ENCODE peak calls at places on chromosomes 7 and 10, in five cellular contexts. H is ovary; G is GM23248; J is CD8-positive, alpha-beta memory T cell; O is adrenal gland. Z is an unnamed sample.

GRCh38 chr7:107007004-107007891 is 37.3 kb upstream of the PRKAR2B start:
- DNase-seq in G (no peak), J (no peak), H (no peak), O (no peak), Z (no peak)

GRCh38 chr10:35191523-35191922 is 64.9 kb downstream of the CREM start:
- DNase-seq in H (no peak), O (peak; percentile 50), J (no peak), G (peak; percentile 59), Z (no peak)

GRCh38 chr10:132335189-132336063 is 3.4 kb downstream of the LRRC27 start:
- DNase-seq in J (no peak), O (peak; percentile 49), G (no peak), H (no peak), Z (no peak)

GRCh38 chr10:102593074-102593803 is 51.0 kb upstream of the TRIM8 start:
- DNase-seq in G (peak; percentile 64), H (no peak), J (no peak), O (no peak), Z (peak; percentile 50)

GRCh38 chr7:12926236-12926635 is 238.8 kb downstream of the ARL4A start:
- DNase-seq in G (no peak), J (no peak), O (no peak), H (no peak), Z (no peak)

GRCh38 chr10:121672733-121673132 is 74.5 kb upstream of the FGFR2 start:
- DNase-seq in H (no peak), O (no peak), J (no peak), G (no peak), Z (no peak)

GRCh38 chr10:2037966-2038493 is 300.7 kb upstream of the ADARB2 start:
- DNase-seq in J (no peak), H (no peak), G (no peak), O (no peak), Z (no peak)

GRCh38 chr10:73907841-73908517 is 3.0 kb upstream of the PLAU start:
- DNase-seq in O (peak; percentile 33), H (no peak), J (no peak), G (peak; percentile 89), Z (peak; percentile 69)

GRCh38 chr7:33979807-33980355 is 74.5 kb downstream of the BMPER start:
- DNase-seq in J (no peak), H (no peak), O (no peak), G (peak; percentile 90), Z (no peak)

GRCh38 chr7:24283559-24283899 is 461 bp upstream of the NPY start:
- DNase-seq in G (no peak), J (no peak), O (no peak), H (no peak), Z (no peak)

GRCh38 chr10:34102917-34103506 is 712.1 kb downstream of the PARD3 start:
- DNase-seq in J (no peak), O (no peak), G (peak; percentile 90), H (no peak), Z (no peak)

GRCh38 chr7:35828817-35829216 is 28.0 kb downstream of the SEPTIN7 start:
- DNase-seq in O (no peak), H (no peak), G (no peak), J (no peak), Z (no peak)

GRCh38 chr10:97849491-97850402 is at the start of gene GOLGA7B:
- DNase-seq in O (peak; percentile 40), G (peak; percentile 69), H (no peak), J (peak; percentile 60), Z (peak; percentile 45)

GRCh38 chr7:142812437-142813215 is 41.9 kb downstream of the PRSS2 start:
- DNase-seq in J (no peak), H (no peak), G (peak; percentile 16), O (no peak), Z (no peak)
- H3K4me1 ChIP-seq in J (peaks cover 60% of the 10 kb centered on the region), H (no peaks in the 10 kb centered on the region), G (peaks cover 9% of the 10 kb centered on the region), O (no peaks in the 10 kb centered on the region), Z (no peaks in the 10 kb centered on the region)

GRCh38 chr7:105387621-105388372 is 924 bp downstream of the SRPK2 start:
- DNase-seq in O (peak; percentile 63), H (peak; percentile 50), J (peak; percentile 39), G (peak; percentile 70), Z (peak; percentile 78)
- H3K27ac ChIP-seq in O (peak overlapping the region; percentile 83), H (peak overlapping the region; percentile 2), J (peak overlapping the region; percentile 38), G (peak overlapping the region; percentile 7), Z (peak overlapping the region; percentile 10)

GRCh38 chr7:41698114-41698513 is 4.8 kb downstream of the INHBA start:
- DNase-seq in G (no peak), O (no peak), J (no peak), H (no peak), Z (no peak)
- H3K4me3 ChIP-seq in G (peak overlapping the region; percentile 77), O (no peak overlapping the region), J (no peak overlapping the region), H (peak overlapping the region; percentile 39), Z (no peak overlapping the region)

GRCh38 chr10:29255117-29255516 is 33.8 kb upstream of the LYZL1 start:
- DNase-seq in J (no peak), H (no peak), G (no peak), O (no peak), Z (no peak)
- H3K4me1 ChIP-seq in J (no peaks in the 10 kb centered on the region), H (peaks cover 18% of the 10 kb centered on the region), G (peaks cover 14% of the 10 kb centered on the region), O (peaks cover 7% of the 10 kb centered on the region), Z (no peaks in the 10 kb centered on the region)

GRCh38 chr7:148721390-148721789 is 22.7 kb downstream of the CUL1 start:
- DNase-seq in O (no peak), J (no peak), G (no peak), H (no peak), Z (no peak)

GRCh38 chr7:148726385-148726784 is 27.7 kb downstream of the CUL1 start:
- DNase-seq in G (no peak), J (no peak), O (no peak), H (no peak), Z (no peak)

GRCh38 chr7:148722340-148723165 is 23.9 kb downstream of the CUL1 start:
- DNase-seq in J (no peak), O (peak; percentile 73), G (no peak), H (peak; percentile 41), Z (peak; percentile 34)

GRCh38 chr7:148723166-148723559 is 24.5 kb downstream of the CUL1 start:
- DNase-seq in J (no peak), O (no peak), H (no peak), G (no peak), Z (no peak)

GRCh38 chr7:148723846-148724245 is 25.1 kb downstream of the CUL1 start:
- DNase-seq in O (no peak), G (peak; percentile 13), J (no peak), H (no peak), Z (no peak)
- H3K27ac ChIP-seq in O (no peak overlapping the region), G (no peak overlapping the region), J (no peak overlapping the region), H (no peak overlapping the region), Z (no peak overlapping the region)

Z was measured in SJCRH30.